ENCODE peak calls at places on chromosome 4, in eight cellular contexts. L, J, U, M, I, S, C and V are unnamed samples.

GRCh38 chr4:68850293-68850692 is 34.5 kb downstream of the UGT2B10 start:
- DNase-seq in L (no peak), J (no peak), U (no peak), M (no peak), I (no peak), S (no peak), C (no peak), V (no peak)

GRCh38 chr4:80840396-80840795 is 190.1 kb upstream of the BMP3 start:
- DNase-seq in L (no peak), J (no peak), U (no peak), M (no peak), I (no peak), S (no peak), C (no peak), V (no peak)

GRCh38 chr4:76216975-76217814 is 3.6 kb upstream of the SCARB2 start:
- DNase-seq in L (no peak), J (no peak), U (no peak), M (no peak), I (no peak), S (no peak), C (no peak), V (no peak)

GRCh38 chr4:176970853-176971252 is 178.1 kb upstream of the VEGFC start:
- DNase-seq in L (no peak), J (no peak), U (no peak), M (no peak), I (no peak), S (no peak), C (no peak), V (no peak)

GRCh38 chr4:103011378-103012025 is 8.0 kb downstream of the SLC9B1 start:
- DNase-seq in L (peak), J (no peak), U (no peak), M (no peak), I (no peak), S (no peak), C (no peak), V (peak)

GRCh38 chr4:55742655-55743191 is 76.9 kb upstream of the EXOC1L start:
- DNase-seq in L (no peak), J (no peak), U (no peak), M (no peak), I (no peak), S (no peak), C (no peak), V (no peak)

GRCh38 chr4:112355662-112356061 is 58.5 kb downstream of the ALPK1 start:
- DNase-seq in L (no peak), J (no peak), U (no peak), M (no peak), I (no peak), S (no peak), C (no peak), V (no peak)

GRCh38 chr4:7251321-7251720 is 59.0 kb downstream of the SORCS2 start:
- DNase-seq in L (no peak), J (no peak), U (no peak), M (no peak), I (no peak), S (no peak), C (no peak), V (no peak)

GRCh38 chr4:76007089-76007559 is at the start of gene CXCL9:
- DNase-seq in L (no peak), J (no peak), U (no peak), M (no peak), I (no peak), S (no peak), C (no peak), V (no peak)